ENCODE peak calls at places on chromosomes 12 and 14, in ten cellular contexts. One of them, this sample, is unnamed.

GRCh38 chr12:120759591-120760348 is 34.1 kb downstream of the ACADS start:
- DNase-seq in breast epithelium: no peak
- DNase-seq in fibroblast of lung: no peak
- DNase-seq in WERI-Rb-1: no peak
- DNase-seq in fibroblast of mammary gland: no peak
- DNase-seq in keratinocyte: no peak
- DNase-seq in PC-3: no peak
- DNase-seq in lower leg skin: peak
- DNase-seq in lung: no peak
- DNase-seq in AG04449: no peak
- DNase-seq in this sample: no peak

GRCh38 chr12:98893601-98894411 is 248.7 kb downstream of the APAF1 start:
- DNase-seq in breast epithelium: no peak
- DNase-seq in fibroblast of lung: peak
- DNase-seq in WERI-Rb-1: no peak
- DNase-seq in fibroblast of mammary gland: no peak
- DNase-seq in keratinocyte: no peak
- DNase-seq in PC-3: no peak
- DNase-seq in lower leg skin: no peak
- DNase-seq in lung: no peak
- DNase-seq in AG04449: no peak
- DNase-seq in this sample: no peak

GRCh38 chr12:116152268-116152667 is 125.2 kb downstream of the MED13L start:
- DNase-seq in breast epithelium: no peak
- DNase-seq in fibroblast of lung: peak
- DNase-seq in WERI-Rb-1: no peak
- DNase-seq in fibroblast of mammary gland: peak
- DNase-seq in keratinocyte: no peak
- DNase-seq in PC-3: no peak
- DNase-seq in lower leg skin: no peak
- DNase-seq in lung: no peak
- DNase-seq in AG04449: peak
- DNase-seq in this sample: peak

GRCh38 chr14:42665083-42665482 is 1058.4 kb downstream of the LRFN5 start:
- DNase-seq in breast epithelium: no peak
- DNase-seq in fibroblast of lung: no peak
- DNase-seq in WERI-Rb-1: no peak
- DNase-seq in fibroblast of mammary gland: peak
- DNase-seq in keratinocyte: no peak
- DNase-seq in PC-3: peak
- DNase-seq in lower leg skin: no peak
- DNase-seq in lung: no peak
- DNase-seq in AG04449: no peak
- DNase-seq in this sample: no peak

GRCh38 chr12:70367268-70368141 is 1.4 kb downstream of the KCNMB4 start:
- DNase-seq in breast epithelium: no peak
- DNase-seq in fibroblast of lung: peak
- DNase-seq in WERI-Rb-1: no peak
- DNase-seq in fibroblast of mammary gland: no peak
- DNase-seq in keratinocyte: no peak
- DNase-seq in PC-3: no peak
- DNase-seq in lower leg skin: no peak
- DNase-seq in lung: no peak
- DNase-seq in AG04449: no peak
- DNase-seq in this sample: no peak

GRCh38 chr14:36701144-36701543 is 39.5 kb downstream of the PAX9 start:
- DNase-seq in breast epithelium: no peak
- DNase-seq in fibroblast of lung: no peak
- DNase-seq in WERI-Rb-1: no peak
- DNase-seq in fibroblast of mammary gland: no peak
- DNase-seq in keratinocyte: no peak
- DNase-seq in PC-3: no peak
- DNase-seq in lower leg skin: no peak
- DNase-seq in lung: no peak
- DNase-seq in AG04449: no peak
- DNase-seq in this sample: no peak

GRCh38 chr14:104105071-104105821 is 19.7 kb downstream of the ASPG start:
- DNase-seq in breast epithelium: peak
- DNase-seq in fibroblast of lung: no peak
- DNase-seq in WERI-Rb-1: peak
- DNase-seq in fibroblast of mammary gland: no peak
- DNase-seq in keratinocyte: no peak
- DNase-seq in PC-3: no peak
- DNase-seq in lower leg skin: peak
- DNase-seq in lung: no peak
- DNase-seq in AG04449: no peak
- DNase-seq in this sample: no peak

GRCh38 chr12:26122681-26123481 is 2.0 kb downstream of the BHLHE41 start:
- DNase-seq in breast epithelium: peak
- DNase-seq in fibroblast of lung: peak
- DNase-seq in WERI-Rb-1: peak
- DNase-seq in fibroblast of mammary gland: peak
- DNase-seq in keratinocyte: no peak
- DNase-seq in PC-3: peak
- DNase-seq in lower leg skin: peak
- DNase-seq in lung: peak
- DNase-seq in AG04449: no peak
- DNase-seq in this sample: no peak

GRCh38 chr12:30794591-30795409 is 40.0 kb upstream of the CAPRIN2 start:
- DNase-seq in breast epithelium: no peak
- DNase-seq in fibroblast of lung: peak
- DNase-seq in WERI-Rb-1: no peak
- DNase-seq in fibroblast of mammary gland: peak
- DNase-seq in keratinocyte: no peak
- DNase-seq in PC-3: peak
- DNase-seq in lower leg skin: no peak
- DNase-seq in lung: no peak
- DNase-seq in AG04449: no peak
- DNase-seq in this sample: peak
- H3K4me3 ChIP-seq in breast epithelium: no peak
- H3K4me3 ChIP-seq in fibroblast of lung: peak
- H3K4me3 ChIP-seq in WERI-Rb-1: no peak
- H3K4me3 ChIP-seq in fibroblast of mammary gland: peak
- H3K4me3 ChIP-seq in keratinocyte: peak
- H3K4me3 ChIP-seq in PC-3: peak
- H3K4me3 ChIP-seq in lower leg skin: no peak
- H3K4me3 ChIP-seq in lung: no peak
- H3K4me3 ChIP-seq in AG04449: peak
- H3K4me3 ChIP-seq in this sample: peak

GRCh38 chr14:38197001-38197760 is 10.5 kb upstream of the SSTR1 start:
- DNase-seq in breast epithelium: no peak
- DNase-seq in fibroblast of lung: peak
- DNase-seq in WERI-Rb-1: no peak
- DNase-seq in fibroblast of mammary gland: peak
- DNase-seq in keratinocyte: no peak
- DNase-seq in PC-3: peak
- DNase-seq in lower leg skin: no peak
- DNase-seq in lung: no peak
- DNase-seq in AG04449: no peak
- DNase-seq in this sample: no peak
- TF ChIP-seq CTCF in breast epithelium: peak
- TF ChIP-seq CTCF in fibroblast of lung: peak
- TF ChIP-seq CTCF in WERI-Rb-1: no peak
- TF ChIP-seq CTCF in fibroblast of mammary gland: peak
- TF ChIP-seq CTCF in keratinocyte: peak
- TF ChIP-seq CTCF in PC-3: peak
- TF ChIP-seq CTCF in lower leg skin: no peak
- TF ChIP-seq CTCF in lung: peak
- TF ChIP-seq CTCF in AG04449: no peak
- TF ChIP-seq CTCF in this sample: peak

GRCh38 chr12:132429122-132429931 is 60.6 kb upstream of the FBRSL1 start:
- DNase-seq in breast epithelium: no peak
- DNase-seq in fibroblast of lung: no peak
- DNase-seq in WERI-Rb-1: peak
- DNase-seq in fibroblast of mammary gland: no peak
- DNase-seq in keratinocyte: no peak
- DNase-seq in PC-3: no peak
- DNase-seq in lower leg skin: no peak
- DNase-seq in lung: no peak
- DNase-seq in AG04449: no peak
- DNase-seq in this sample: no peak

GRCh38 chr12:132428872-132429121 is 61.2 kb upstream of the FBRSL1 start:
- DNase-seq in breast epithelium: no peak
- DNase-seq in fibroblast of lung: no peak
- DNase-seq in WERI-Rb-1: no peak
- DNase-seq in fibroblast of mammary gland: no peak
- DNase-seq in keratinocyte: no peak
- DNase-seq in PC-3: no peak
- DNase-seq in lower leg skin: no peak
- DNase-seq in lung: no peak
- DNase-seq in AG04449: no peak
- DNase-seq in this sample: no peak

GRCh38 chr12:132427999-132428871 is 61.7 kb upstream of the FBRSL1 start:
- DNase-seq in breast epithelium: peak
- DNase-seq in fibroblast of lung: no peak
- DNase-seq in WERI-Rb-1: peak
- DNase-seq in fibroblast of mammary gland: no peak
- DNase-seq in keratinocyte: no peak
- DNase-seq in PC-3: no peak
- DNase-seq in lower leg skin: no peak
- DNase-seq in lung: no peak
- DNase-seq in AG04449: no peak
- DNase-seq in this sample: no peak

GRCh38 chr12:132430838-132431826 is 58.8 kb upstream of the FBRSL1 start:
- DNase-seq in breast epithelium: no peak
- DNase-seq in fibroblast of lung: no peak
- DNase-seq in WERI-Rb-1: no peak
- DNase-seq in fibroblast of mammary gland: no peak
- DNase-seq in keratinocyte: no peak
- DNase-seq in PC-3: no peak
- DNase-seq in lower leg skin: no peak
- DNase-seq in lung: no peak
- DNase-seq in AG04449: no peak
- DNase-seq in this sample: no peak

DNA sequence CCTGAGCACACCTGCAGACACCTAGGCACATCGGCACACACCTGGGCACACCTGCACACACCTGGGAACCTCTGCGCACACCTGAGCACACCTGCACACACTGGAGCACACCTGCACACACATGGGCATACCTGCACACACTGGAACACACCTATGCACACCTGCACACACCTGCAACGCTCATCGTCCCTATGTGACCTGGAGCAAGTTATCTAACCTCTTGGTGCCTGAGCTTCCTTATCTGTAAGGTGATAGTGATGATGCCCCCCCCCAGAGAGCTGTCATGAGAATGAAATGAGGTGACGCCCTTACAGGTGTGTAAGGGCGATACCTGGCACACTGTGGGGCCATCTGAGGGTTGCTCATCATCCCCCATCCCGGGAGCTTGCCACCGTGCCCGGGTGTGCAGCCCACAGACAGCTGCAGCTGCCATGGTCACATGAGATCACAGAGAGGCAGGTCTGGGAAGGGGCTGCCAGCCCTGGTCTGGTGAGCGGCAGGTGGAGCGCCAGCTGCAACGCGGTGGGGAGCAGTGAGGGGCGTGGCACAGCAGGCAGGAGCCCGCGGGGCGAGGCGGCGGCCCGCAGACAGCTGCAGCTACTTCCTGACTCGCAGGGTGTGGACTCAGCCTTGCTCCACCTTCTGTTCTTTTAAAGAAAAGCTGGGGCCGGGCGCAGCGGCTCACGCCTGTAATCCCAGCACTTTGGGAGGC is 59.9 kb upstream of the FBRSL1 start:
- DNase-seq in breast epithelium: no peak
- DNase-seq in fibroblast of lung: no peak
- DNase-seq in WERI-Rb-1: peak
- DNase-seq in fibroblast of mammary gland: no peak
- DNase-seq in keratinocyte: peak
- DNase-seq in PC-3: peak
- DNase-seq in lower leg skin: no peak
- DNase-seq in lung: no peak
- DNase-seq in AG04449: no peak
- DNase-seq in this sample: no peak
- H3K4me3 ChIP-seq in breast epithelium: no peak
- H3K4me3 ChIP-seq in fibroblast of lung: no peak
- H3K4me3 ChIP-seq in WERI-Rb-1: peak
- H3K4me3 ChIP-seq in fibroblast of mammary gland: no peak
- H3K4me3 ChIP-seq in keratinocyte: no peak
- H3K4me3 ChIP-seq in PC-3: peak
- H3K4me3 ChIP-seq in lower leg skin: no peak
- H3K4me3 ChIP-seq in lung: no peak
- H3K4me3 ChIP-seq in AG04449: no peak
- H3K4me3 ChIP-seq in this sample: no peak

GRCh38 chr14:106564058-106564643 is 1037.8 kb downstream of the TMEM121 start:
- DNase-seq in breast epithelium: no peak
- DNase-seq in fibroblast of lung: no peak
- DNase-seq in WERI-Rb-1: peak
- DNase-seq in fibroblast of mammary gland: no peak
- DNase-seq in keratinocyte: no peak
- DNase-seq in PC-3: peak
- DNase-seq in lower leg skin: no peak
- DNase-seq in lung: peak
- DNase-seq in AG04449: no peak
- DNase-seq in this sample: no peak
- TF ChIP-seq CTCF in breast epithelium: no peak
- TF ChIP-seq CTCF in fibroblast of lung: no peak
- TF ChIP-seq CTCF in WERI-Rb-1: peak
- TF ChIP-seq CTCF in fibroblast of mammary gland: no peak
- TF ChIP-seq CTCF in keratinocyte: no peak
- TF ChIP-seq CTCF in PC-3: peak
- TF ChIP-seq CTCF in lower leg skin: no peak
- TF ChIP-seq CTCF in lung: no peak
- TF ChIP-seq CTCF in AG04449: no peak
- TF ChIP-seq CTCF in this sample: no peak

DNA sequence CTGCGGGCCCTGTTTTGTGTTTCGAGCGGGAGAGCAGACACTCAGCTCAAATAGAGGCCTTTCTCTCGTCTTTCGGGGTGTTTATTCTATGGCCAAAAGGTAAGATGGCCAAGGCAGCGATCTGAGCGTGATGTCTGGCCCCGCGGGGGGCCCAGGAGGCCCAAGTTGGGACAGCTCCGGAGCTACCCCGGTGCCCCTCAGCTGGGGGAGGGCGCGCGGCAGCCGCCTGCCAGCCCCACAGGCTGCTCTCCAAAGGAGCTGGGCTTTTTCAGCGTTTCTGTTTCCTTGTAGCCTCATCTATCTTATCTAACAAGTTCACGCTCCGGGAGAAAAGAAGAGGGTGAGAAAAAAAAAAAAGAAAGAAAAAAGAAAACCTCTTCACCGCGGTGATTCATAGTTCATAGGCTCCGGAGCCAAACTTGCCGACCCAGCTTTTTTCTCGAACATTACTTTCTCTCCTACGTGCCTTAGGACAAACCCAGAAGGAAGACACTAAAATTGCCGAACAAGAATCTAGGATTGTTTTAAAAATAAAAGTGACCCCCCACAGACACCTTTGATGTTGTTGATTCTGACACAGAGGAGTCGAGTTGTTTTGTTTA is 7.4 kb upstream of the FOXG1 start:
- DNase-seq in breast epithelium: no peak
- DNase-seq in fibroblast of lung: no peak
- DNase-seq in WERI-Rb-1: no peak
- DNase-seq in fibroblast of mammary gland: no peak
- DNase-seq in keratinocyte: no peak
- DNase-seq in PC-3: no peak
- DNase-seq in lower leg skin: no peak
- DNase-seq in lung: no peak
- DNase-seq in AG04449: no peak
- DNase-seq in this sample: no peak
- H3K4me3 ChIP-seq in breast epithelium: no peak
- H3K4me3 ChIP-seq in fibroblast of lung: peak
- H3K4me3 ChIP-seq in WERI-Rb-1: no peak
- H3K4me3 ChIP-seq in fibroblast of mammary gland: no peak
- H3K4me3 ChIP-seq in keratinocyte: peak
- H3K4me3 ChIP-seq in PC-3: no peak
- H3K4me3 ChIP-seq in lower leg skin: no peak
- H3K4me3 ChIP-seq in lung: no peak
- H3K4me3 ChIP-seq in AG04449: no peak
- H3K4me3 ChIP-seq in this sample: peak

GRCh38 chr12:113786107-113786506 is 180.0 kb downstream of the RBM19 start:
- DNase-seq in breast epithelium: no peak
- DNase-seq in fibroblast of lung: no peak
- DNase-seq in WERI-Rb-1: no peak
- DNase-seq in fibroblast of mammary gland: no peak
- DNase-seq in keratinocyte: no peak
- DNase-seq in PC-3: peak
- DNase-seq in lower leg skin: no peak
- DNase-seq in lung: no peak
- DNase-seq in AG04449: no peak
- DNase-seq in this sample: no peak
- TF ChIP-seq CTCF in breast epithelium: no peak
- TF ChIP-seq CTCF in fibroblast of lung: no peak
- TF ChIP-seq CTCF in WERI-Rb-1: peak
- TF ChIP-seq CTCF in fibroblast of mammary gland: no peak
- TF ChIP-seq CTCF in keratinocyte: no peak
- TF ChIP-seq CTCF in PC-3: peak
- TF ChIP-seq CTCF in lower leg skin: no peak
- TF ChIP-seq CTCF in lung: no peak
- TF ChIP-seq CTCF in AG04449: no peak
- TF ChIP-seq CTCF in this sample: no peak